ENCODE peak calls at places on chromosomes 3 and 15, in six cellular contexts. I is DMS153; A is activated CD8-positive, alpha-beta memory T cell treated with anti-CD3 and anti-CD28 coated beads for 48 hours; H is stimulated activated CD4-positive, alpha-beta T cell treated with anti-CD3 and anti-CD28 coated beads, Interleukin-1b, Interleukin-23, amount 100 ng/mL, for 24 hours; T is heart left ventricle; M is cardiac muscle cell. L is an unnamed sample.

GRCh38 chr3:197320582-197320981 is 22.2 kb upstream of the DLG1 start:
- DNase-seq in A (no peak), M (no peak), T (no peak), H (no peak), I (no peak), L (no peak)

GRCh38 chr3:10228248-10228950 is 19.9 kb upstream of the TATDN2 start:
- DNase-seq in H (peak; percentile 42), I (no peak), T (no peak), A (no peak), M (no peak), L (no peak)

GRCh38 chr3:89046661-89047060 is 60.8 kb upstream of the EPHA3 start:
- DNase-seq in I (no peak), H (no peak), A (no peak), T (no peak), M (no peak), L (no peak)

GRCh38 chr15:74869726-74870407 is 3.3 kb downstream of the SCAMP2 start:
- DNase-seq in M (no peak), T (peak; percentile 82), A (no peak), I (no peak), H (no peak), L (no peak)

GRCh38 chr3:126937533-126938432 is 45.1 kb upstream of the PLXNA1 start:
- DNase-seq in T (no peak), M (peak; percentile 27), H (no peak), I (peak; percentile 11), A (no peak), L (no peak)

GRCh38 chr3:109149078-109149477 is 12.6 kb downstream of the C3orf85 start:
- DNase-seq in T (no peak), H (no peak), A (no peak), M (no peak), I (no peak), L (no peak)

GRCh38 chr15:59222106-59222505 is 15.5 kb downstream of the LDHAL6B start:
- DNase-seq in M (no peak), A (no peak), T (no peak), I (no peak), H (no peak), L (no peak)

GRCh38 chr3:79534732-79535131 is 233.1 kb downstream of the ROBO1 start:
- DNase-seq in A (no peak), H (no peak), M (no peak), I (no peak), T (no peak), L (no peak)

GRCh38 chr3:129003578-129004112 is 2.5 kb downstream of the EFCC1 start:
- DNase-seq in A (no peak), M (peak; percentile 64), I (peak; percentile 68), T (peak; percentile 73), H (peak; percentile 36), L (no peak)

GRCh38 chr15:98077186-98077585 is 116.7 kb downstream of the ARRDC4 start:
- DNase-seq in M (no peak), A (no peak), I (no peak), H (no peak), T (no peak), L (no peak)

GRCh38 chr3:30294241-30294667 is 312.1 kb upstream of the TGFBR2 start:
- DNase-seq in I (no peak), T (no peak), A (no peak), M (no peak), H (no peak), L (no peak)

GRCh38 chr3:123798540-123798939 is 85.6 kb downstream of the MYLK start:
- DNase-seq in I (no peak), T (no peak), A (no peak), M (no peak), H (no peak), L (no peak)

GRCh38 chr3:46496745-46497555 is 826 bp upstream of the RTP3 start:
- DNase-seq in A (no peak), H (no peak), M (peak; percentile 64), T (no peak), I (no peak), L (no peak)

GRCh38 chr15:58419803-58420524 is 11.8 kb upstream of the LIPC start:
- DNase-seq in H (no peak), T (no peak), I (no peak), A (no peak), M (no peak), L (no peak)

GRCh38 chr15:31357148-31357547 is 30.5 kb downstream of the KLF13 start:
- DNase-seq in M (no peak), I (no peak), T (peak; percentile 28), A (no peak), H (no peak), L (no peak)

GRCh38 chr3:50132421-50133282 is 22.5 kb upstream of the SEMA3F start:
- DNase-seq in I (no peak), A (no peak), T (no peak), M (no peak), H (no peak), L (no peak)

GRCh38 chr3:79369306-79369705 is 398.5 kb downstream of the ROBO1 start:
- DNase-seq in T (no peak), A (no peak), I (no peak), M (peak; percentile 9), H (no peak), L (no peak)

GRCh38 chr3:158912188-158912587 is 110.3 kb downstream of the MFSD1 start:
- DNase-seq in M (no peak), I (no peak), H (no peak), T (no peak), A (no peak), L (no peak)

GRCh38 chr15:28885630-28886430 is at the start of gene APBA2:
- DNase-seq in A (peak; percentile 23), T (no peak), I (no peak), H (peak; percentile 26), M (peak; percentile 66), L (no peak)